ENCODE peak calls at places on chromosome 5, in five cellular contexts. A, S, F, Y and T are unnamed samples.

GRCh38 chr5:35803221-35803651 is 53.5 kb upstream of the IL7R start:
- DNase-seq in A (peak; percentile 21), F (no peak), Y (peak; percentile 69), S (peak; percentile 15), T (no peak)

GRCh38 chr5:83321656-83322055 is 149.9 kb upstream of the VCAN start:
- DNase-seq in A (no peak), F (no peak), Y (peak; percentile 38), S (no peak), T (no peak)

GRCh38 chr5:67165524-67166459 is 30.8 kb downstream of the CD180 start:
- DNase-seq in F (peak; percentile 89), A (peak; percentile 74), Y (peak; percentile 90), S (peak; percentile 86), T (peak; percentile 91)

GRCh38 chr5:65696892-65697291 is 25.0 kb downstream of the SGTB start:
- DNase-seq in Y (no peak), F (no peak), S (no peak), A (no peak), T (no peak)

GRCh38 chr5:53642006-53642405 is 81.6 kb downstream of the NDUFS4 start:
- DNase-seq in F (no peak), S (no peak), Y (peak; percentile 45), A (no peak), T (no peak)

GRCh38 chr5:159908201-159908940 is 7.9 kb upstream of the ADRA1B start:
- DNase-seq in F (no peak), S (no peak), A (no peak), Y (peak; percentile 81), T (no peak)

GRCh38 chr5:34687269-34688011 is 31.3 kb downstream of the RAI14 start:
- DNase-seq in F (no peak), A (peak; percentile 32), Y (peak; percentile 90), S (no peak), T (no peak)

GRCh38 chr5:41279040-41279439 is 65.7 kb upstream of the C6 start:
- DNase-seq in S (no peak), Y (peak; percentile 12), A (no peak), F (no peak), T (no peak)

GRCh38 chr5:125298711-125299379 is 552.4 kb upstream of the ZNF608 start:
- DNase-seq in Y (no peak), A (no peak), F (no peak), S (no peak), T (no peak)

GRCh38 chr5:173391031-173391430 is 62.8 kb upstream of the STC2 start:
- DNase-seq in A (no peak), Y (no peak), F (no peak), S (no peak), T (no peak)

GRCh38 chr5:163908253-163908652 is 402.8 kb downstream of the MAT2B start:
- DNase-seq in S (no peak), F (no peak), Y (no peak), A (no peak), T (no peak)

GRCh38 chr5:109370343-109370742 is 39.4 kb downstream of the PJA2 start:
- DNase-seq in S (no peak), A (no peak), Y (no peak), F (no peak), T (no peak)

GRCh38 chr5:123610665-123611406 is 98.9 kb downstream of the CSNK1G3 start:
- DNase-seq in Y (peak; percentile 84), F (no peak), A (no peak), S (no peak), T (no peak)

GRCh38 chr5:143685416-143685815 is 126.5 kb upstream of the HMHB1 start:
- DNase-seq in S (no peak), A (no peak), Y (peak; percentile 51), F (no peak), T (no peak)

GRCh38 chr5:127386557-127386956 is 96.0 kb downstream of the MEGF10 start:
- DNase-seq in Y (no peak), F (no peak), A (no peak), S (no peak), T (no peak)

GRCh38 chr5:127885176-127885575 is 182.0 kb downstream of the CCDC192 start:
- DNase-seq in A (no peak), F (no peak), S (no peak), Y (no peak), T (no peak)

GRCh38 chr5:35443803-35444595 is 173.7 kb upstream of the SPEF2 start:
- DNase-seq in S (no peak), Y (no peak), F (peak; percentile 34), A (peak; percentile 39), T (no peak)

GRCh38 chr5:154405078-154405792 is 40.6 kb upstream of the SAP30L start:
- DNase-seq in F (peak; percentile 80), S (peak; percentile 82), A (peak; percentile 81), Y (peak; percentile 85), T (peak; percentile 84)

GRCh38 chr5:100901851-100902341 is 1.2 kb downstream of the ST8SIA4 start:
- DNase-seq in S (no peak), A (no peak), Y (peak; percentile 38), F (peak; percentile 32), T (peak; percentile 52)

GRCh38 chr5:151181818-151182217 is 24.2 kb upstream of the ANXA6 start:
- DNase-seq in A (no peak), Y (no peak), F (no peak), S (no peak), T (no peak)

GRCh38 chr5:149682532-149683076 is 47.5 kb upstream of the PPARGC1B start:
- DNase-seq in S (no peak), F (no peak), Y (no peak), A (no peak), T (no peak)

GRCh38 chr5:141875795-141876627 is 2.2 kb downstream of the PCDH1 start:
- DNase-seq in F (peak; percentile 84), Y (no peak), S (peak; percentile 47), A (peak; percentile 70), T (peak; percentile 77)

GRCh38 chr5:112886975-112887374 is 25.9 kb downstream of the SRP19 start:
- DNase-seq in S (no peak), Y (no peak), A (no peak), F (no peak), T (no peak)

GRCh38 chr5:54845567-54845941 is 139.8 kb downstream of the ESM1 start:
- DNase-seq in F (no peak), A (no peak), S (no peak), Y (peak; percentile 58), T (no peak)

GRCh38 chr5:151208481-151208914 is 15.4 kb downstream of the CCDC69 start:
- DNase-seq in S (no peak), F (no peak), A (no peak), Y (peak; percentile 50), T (peak; percentile 55)

DNA sequence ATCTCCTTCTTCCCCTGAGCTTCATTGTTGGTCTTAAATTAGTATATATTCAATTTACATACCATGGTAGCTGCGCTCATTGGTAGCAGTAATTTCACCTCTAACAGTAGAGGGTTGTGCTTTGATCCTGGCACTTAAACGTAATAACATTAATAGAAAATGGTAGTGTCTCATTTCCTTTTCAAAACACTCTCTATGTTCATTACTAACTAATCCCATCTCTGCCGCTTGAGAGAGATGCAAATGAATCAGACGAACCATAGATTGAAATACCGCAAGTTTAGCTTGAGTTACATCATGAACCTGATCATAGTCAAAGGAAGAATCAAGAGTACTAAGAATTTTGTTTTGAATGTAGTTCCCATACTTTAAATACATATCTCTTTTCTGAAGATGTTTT is 2.2 kb downstream of the THBS4 start:
- DNase-seq in A (no peak), S (no peak), Y (no peak), F (no peak), T (no peak)
- H3K27me3 ChIP-seq in A (no peaks in the 10 kb centered on the region), S (peaks cover 45% of the 10 kb centered on the region), Y (peaks cover 57% of the 10 kb centered on the region), F (peaks cover 33% of the 10 kb centered on the region), T (peaks cover 41% of the 10 kb centered on the region)

DNA sequence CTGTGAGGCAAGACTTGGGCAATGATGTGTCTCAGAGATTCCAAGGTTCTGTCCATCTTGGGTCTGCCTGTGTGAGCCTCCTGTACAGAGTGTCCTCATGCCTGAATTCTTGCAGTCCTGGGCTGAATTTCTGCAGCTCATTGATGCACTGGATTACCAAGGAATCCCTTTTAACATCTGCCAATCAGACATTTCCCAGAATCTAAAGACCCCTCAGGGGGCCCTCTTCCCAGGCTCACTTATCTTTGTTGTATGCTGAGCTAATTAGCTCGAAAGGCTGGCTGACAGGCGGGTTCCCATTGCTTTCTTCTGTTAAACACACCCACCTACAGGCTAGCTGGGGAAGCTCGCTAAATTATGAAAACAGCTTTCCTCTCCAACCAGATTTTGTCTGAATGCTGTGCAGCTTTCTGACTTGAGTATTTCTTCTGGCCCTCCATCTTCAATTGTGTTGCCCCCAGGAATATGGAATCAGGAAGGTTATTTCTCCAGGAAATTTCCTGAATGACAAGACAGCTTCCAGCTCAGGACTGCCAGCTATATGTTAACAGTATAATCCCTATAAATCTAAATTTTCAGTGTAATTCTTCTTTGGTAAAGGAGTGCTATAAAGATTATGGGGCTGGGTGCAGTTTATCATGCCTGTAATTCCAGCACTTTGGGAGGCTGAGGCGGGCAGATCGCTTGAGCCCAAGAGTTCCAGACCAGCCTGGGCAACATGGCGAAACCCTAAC is at the start of gene LIX1:
- DNase-seq in F (no peak), A (no peak), Y (peak; percentile 58), S (no peak), T (no peak)
- H3K4me3 ChIP-seq in F (no peak within 1 kb of the TSS), A (no peak within 1 kb of the TSS), Y (peak within 1 kb of the TSS; percentile 59), S (no peak within 1 kb of the TSS), T (no peak within 1 kb of the TSS)

DNA sequence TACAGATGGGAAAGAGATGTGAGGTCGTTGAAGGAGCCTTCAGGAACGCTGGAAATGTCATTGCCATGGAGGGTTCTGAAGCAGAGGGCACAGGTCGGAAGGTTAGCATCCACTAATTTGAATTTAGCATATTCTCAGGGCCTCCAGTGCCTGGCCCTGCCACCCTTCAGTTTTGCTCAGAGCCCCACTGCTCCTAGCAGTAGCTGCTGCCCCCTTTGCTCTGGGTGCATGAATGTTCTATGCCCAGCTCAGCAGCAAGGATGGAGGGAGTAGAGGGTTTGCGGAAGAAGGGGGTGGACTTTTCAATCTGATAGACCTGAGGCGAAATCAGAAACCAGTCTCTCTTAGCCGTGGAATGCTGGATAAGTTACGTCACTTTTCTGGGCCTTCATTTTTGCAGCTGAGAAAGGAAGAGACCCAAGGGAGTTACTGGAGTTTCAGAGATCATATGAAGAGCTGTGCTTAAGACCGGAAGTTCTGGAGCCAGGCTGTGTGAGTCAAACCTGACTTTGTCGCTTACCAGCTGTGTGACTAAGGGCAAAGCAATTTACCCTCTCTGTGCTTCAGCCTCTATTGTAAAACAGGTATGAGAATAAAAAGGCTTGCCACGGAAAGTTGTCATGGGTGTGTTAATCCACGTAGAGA is 133.2 kb upstream of the PANK3 start:
- DNase-seq in Y (peak; percentile 96), F (no peak), S (no peak), A (no peak), T (no peak)
- H3K27me3 ChIP-seq in Y (no peaks in the 10 kb centered on the region), F (no peaks in the 10 kb centered on the region), S (no peaks in the 10 kb centered on the region), A (no peaks in the 10 kb centered on the region), T (no peaks in the 10 kb centered on the region)

DNA sequence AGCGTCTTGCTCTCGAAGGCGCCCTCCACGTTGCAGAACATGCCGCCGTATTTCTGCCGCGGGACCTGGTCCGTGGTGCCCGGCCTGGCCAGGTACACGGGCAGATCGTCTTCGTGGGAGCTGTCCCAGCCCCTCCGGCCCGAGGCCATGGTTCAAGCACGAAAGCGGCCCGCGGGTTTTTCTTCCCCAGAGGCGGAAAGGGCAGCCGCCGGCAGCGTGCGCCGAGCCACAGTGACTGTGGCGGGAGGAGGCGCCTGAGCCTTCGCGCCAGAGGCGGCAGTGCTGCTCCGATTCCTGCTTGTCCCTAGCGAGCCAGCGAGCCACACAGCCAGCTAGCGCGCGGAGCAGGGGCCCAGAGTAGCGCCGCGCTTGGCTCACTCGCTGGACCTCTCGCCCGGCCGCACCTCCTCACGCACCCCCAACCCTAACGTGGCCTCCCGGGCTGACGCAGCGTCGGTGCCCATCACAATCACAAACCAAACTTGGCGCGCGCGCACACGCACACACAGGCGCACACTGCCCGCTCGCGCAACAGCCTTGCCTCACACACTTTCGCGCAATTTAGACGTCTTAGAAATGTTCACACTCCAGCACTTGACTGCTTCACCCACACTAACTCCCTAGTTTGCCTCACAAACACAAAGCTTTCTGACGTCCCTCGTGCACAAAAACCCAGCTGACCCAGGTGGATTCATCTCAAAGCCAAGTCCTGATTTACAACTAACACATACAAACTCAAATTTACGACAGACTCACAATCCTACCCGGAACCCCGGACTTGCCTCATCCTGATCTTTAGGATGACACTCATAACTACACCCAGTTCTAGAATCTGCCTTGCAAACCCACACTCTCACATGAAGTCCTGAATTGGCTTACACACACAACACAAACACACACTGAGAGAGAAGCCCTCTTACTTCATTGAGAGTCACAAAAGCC is at the start of gene DPYSL3:
- DNase-seq in S (peak; percentile 74), F (peak; percentile 47), Y (peak; percentile 89), A (peak; percentile 62), T (peak; percentile 67)
- H3K4me3 ChIP-seq in S (peak within 1 kb of the TSS; percentile 76), F (peak within 1 kb of the TSS; percentile 52), Y (peak within 1 kb of the TSS; percentile 53), A (no peak within 1 kb of the TSS), T (peak within 1 kb of the TSS; percentile 66)